ENCODE peak calls at places on chromosome 17, in six cellular contexts. J is stimulated activated naive CD4-positive, alpha-beta T cell; U is NCI-H1048; E is amygdala; P is activated naive CD8-positive, alpha-beta T cell treated with anti-CD3 and anti-CD28 coated beads, Interleukin-2, amount 50 U/mL, for 16 hours; C is activated CD4-positive, alpha-beta T cell treated with anti-CD3 and anti-CD28 coated beads, Interleukin-2, amount 10 ng/mL, durations not matched to agents 7 days and 5 days. M is an unnamed sample.

GRCh38 chr17:48892940-48893645 is 506 bp downstream of the ATP5MC1 start:
- DNase-seq in E (no peak), C (no peak), U (no peak), J (no peak), P (no peak), M (no peak)

GRCh38 chr17:79937981-79938695 is 97.5 kb downstream of the TBC1D16 start:
- DNase-seq in E (no peak), C (no peak), P (no peak), J (no peak), U (no peak), M (no peak)

GRCh38 chr17:57289613-57290012 is 33.3 kb downstream of the MSI2 start:
- DNase-seq in P (no peak), J (no peak), E (no peak), U (no peak), C (no peak), M (no peak)

GRCh38 chr17:58049533-58049932 is 33.7 kb upstream of the DYNLL2 start:
- DNase-seq in P (no peak), J (no peak), C (no peak), E (no peak), U (no peak), M (no peak)

GRCh38 chr17:46984892-46985291 is 5.8 kb upstream of the RPRML start:
- DNase-seq in E (no peak), U (no peak), J (no peak), P (no peak), C (no peak), M (no peak)

GRCh38 chr17:48012151-48012520 is 25.5 kb downstream of the COPZ2 start:
- DNase-seq in P (no peak), C (peak; percentile 76), U (no peak), E (no peak), J (peak; percentile 48), M (peak; percentile 33)

GRCh38 chr17:82168568-82168967 is 44.1 kb downstream of the CCDC57 start:
- DNase-seq in C (no peak), U (no peak), P (no peak), J (no peak), E (no peak), M (no peak)

GRCh38 chr17:55152236-55152635 is 112.5 kb upstream of the HLF start:
- DNase-seq in E (no peak), J (no peak), U (no peak), P (no peak), C (no peak), M (no peak)

GRCh38 chr17:77328823-77329740 is 188.3 kb downstream of the SEC14L1 start:
- DNase-seq in E (no peak), U (no peak), J (no peak), P (no peak), C (no peak), M (no peak)

GRCh38 chr17:74274060-74274702 is at the start of gene DNAI2:
- DNase-seq in C (peak; percentile 49), U (no peak), J (no peak), E (no peak), P (no peak), M (no peak)

GRCh38 chr17:41710472-41711090 is 1.6 kb upstream of the GAST start:
- DNase-seq in E (peak; percentile 18), J (no peak), U (no peak), P (no peak), C (no peak), M (no peak)

GRCh38 chr17:75478508-75478907 is 22.1 kb downstream of the TMEM94 start:
- DNase-seq in U (no peak), C (no peak), E (no peak), J (no peak), P (no peak), M (no peak)

GRCh38 chr17:49371178-49371834 is 9.3 kb upstream of the ZNF652 start:
- DNase-seq in J (no peak), E (no peak), C (no peak), U (no peak), P (no peak), M (no peak)

GRCh38 chr17:38733315-38734234 is 3.4 kb downstream of the CISD3 start:
- DNase-seq in P (no peak), U (no peak), E (no peak), C (peak; percentile 43), J (no peak), M (no peak)

GRCh38 chr17:45889579-45889978 is 4.8 kb upstream of the MAPT start:
- DNase-seq in E (no peak), C (no peak), U (no peak), P (no peak), J (no peak), M (no peak)

GRCh38 chr17:82667668-82668000 is 19.4 kb upstream of the WDR45B start:
- DNase-seq in E (no peak), C (no peak), P (no peak), U (no peak), J (no peak), M (no peak)

GRCh38 chr17:17304521-17304985 is 1.4 kb downstream of the NT5M start:
- DNase-seq in C (peak; percentile 50), E (no peak), P (no peak), J (peak; percentile 36), U (no peak), M (no peak)

GRCh38 chr17:1557355-1558095 is 5.1 kb downstream of the PITPNA start:
- DNase-seq in E (no peak), P (no peak), C (no peak), J (no peak), U (no peak), M (no peak)

GRCh38 chr17:5873781-5874180 is 196.4 kb upstream of the WSCD1 start:
- DNase-seq in J (no peak), E (no peak), P (no peak), C (no peak), U (no peak), M (no peak)

GRCh38 chr17:58667934-58668597 is 23.8 kb downstream of the TEX14 start:
- DNase-seq in J (no peak), P (no peak), E (no peak), U (no peak), C (no peak), M (no peak)

GRCh38 chr17:45977506-45977824 is 21.6 kb upstream of the STH start:
- DNase-seq in U (no peak), P (no peak), J (no peak), E (no peak), C (no peak), M (no peak)

GRCh38 chr17:40555296-40556190 is 9.7 kb downstream of the CCR7 start:
- DNase-seq in C (no peak), E (no peak), J (no peak), U (no peak), P (no peak), M (no peak)

GRCh38 chr17:33520404-33521032 is 227.4 kb upstream of the ASIC2 start:
- DNase-seq in C (peak; percentile 51), P (peak; percentile 7), U (no peak), E (no peak), J (peak; percentile 2), M (peak; percentile 62)

GRCh38 chr17:21399476-21400203 is 23.5 kb downstream of the KCNJ12 start:
- DNase-seq in P (no peak), U (no peak), C (no peak), J (no peak), E (no peak), M (no peak)

GRCh38 chr17:1060991-1061390 is 64.1 kb downstream of the TIMM22 start:
- DNase-seq in C (peak; percentile 15), P (no peak), J (no peak), U (no peak), E (no peak), M (no peak)

GRCh38 chr17:50511058-50511457 is 2.8 kb downstream of the MYCBPAP start:
- DNase-seq in E (no peak), J (peak; percentile 5), C (peak; percentile 73), U (no peak), P (no peak), M (no peak)